ENCODE peak calls at places on chromosomes 1 and 21, in seven cellular contexts. I is prostate gland, T is T-helper 9 cell, W is cardiac muscle cell, J is mesothelial cell of epicardium, L is choroid plexus epithelial cell, G is hepatocyte. O is an unnamed sample.

GRCh38 chr21:44455524-44456206 is 355 bp downstream of the LRRC3 start:
- DNase-seq in I (peak; percentile 25), T (peak; percentile 8), W (peak; percentile 55), J (no peak), L (peak; percentile 11), G (peak; percentile 69), O (peak; percentile 92)

GRCh38 chr1:230243583-230244377 is 176.7 kb downstream of the GALNT2 start:
- DNase-seq in I (no peak), T (no peak), W (no peak), J (no peak), L (peak; percentile 80), G (no peak), O (no peak)

GRCh38 chr1:109910123-109910962 is at the start of gene CSF1:
- DNase-seq in I (peak; percentile 69), T (peak; percentile 44), W (peak; percentile 72), J (peak; percentile 76), L (peak; percentile 95), G (peak; percentile 84), O (peak; percentile 77)

GRCh38 chr1:199851453-199851852 is 176.1 kb upstream of the NR5A2 start:
- DNase-seq in I (no peak), T (no peak), W (no peak), J (no peak), L (no peak), G (peak; percentile 34), O (no peak)

GRCh38 chr1:158087320-158087927 is 93.3 kb upstream of the CD1D start:
- DNase-seq in I (peak; percentile 37), T (no peak), W (peak; percentile 87), J (peak; percentile 74), L (peak; percentile 84), G (peak; percentile 82), O (peak; percentile 44)

GRCh38 chr1:934991-935750 is 11.4 kb downstream of the SAMD11 start:
- DNase-seq in I (no peak), T (no peak), W (no peak), J (no peak), L (no peak), G (no peak), O (peak; percentile 75)

GRCh38 chr1:10529772-10530171 is 55.0 kb downstream of the PEX14 start:
- DNase-seq in I (no peak), T (no peak), W (no peak), J (no peak), L (no peak), G (no peak), O (no peak)

GRCh38 chr1:184595609-184596008 is 159.0 kb downstream of the EDEM3 start:
- DNase-seq in I (no peak), T (no peak), W (no peak), J (no peak), L (peak; percentile 50), G (peak; percentile 13), O (no peak)

GRCh38 chr1:214215583-214215982 is 65.4 kb upstream of the SMYD2 start:
- DNase-seq in I (no peak), T (no peak), W (no peak), J (no peak), L (no peak), G (no peak), O (no peak)

GRCh38 chr1:200751717-200752116 is 13.0 kb downstream of the CAMSAP2 start:
- DNase-seq in I (no peak), T (no peak), W (no peak), J (no peak), L (no peak), G (no peak), O (no peak)

GRCh38 chr1:2221271-2221670 is 6.8 kb upstream of the SKI start:
- DNase-seq in I (no peak), T (no peak), W (no peak), J (no peak), L (no peak), G (no peak), O (no peak)

GRCh38 chr1:116666747-116667576 is 571 bp downstream of the IGSF3 start:
- DNase-seq in I (peak; percentile 22), T (no peak), W (no peak), J (no peak), L (no peak), G (peak; percentile 30), O (peak; percentile 28)

GRCh38 chr1:181583598-181583997 is 100.3 kb downstream of the CACNA1E start:
- DNase-seq in I (no peak), T (no peak), W (peak; percentile 22), J (no peak), L (no peak), G (peak; percentile 64), O (no peak)

GRCh38 chr1:36400825-36401601 is 3.3 kb upstream of the LSM10 start:
- DNase-seq in I (no peak), T (no peak), W (peak; percentile 92), J (peak; percentile 78), L (peak; percentile 80), G (peak; percentile 97), O (peak; percentile 92)

GRCh38 chr1:13589403-13589802 is 5.8 kb downstream of the PDPN start:
- DNase-seq in I (no peak), T (no peak), W (no peak), J (no peak), L (no peak), G (no peak), O (no peak)

GRCh38 chr1:37989381-37989930 is 366 bp downstream of the SF3A3 start:
- DNase-seq in I (no peak), T (peak; percentile 23), W (peak; percentile 46), J (no peak), L (peak; percentile 53), G (peak; percentile 33), O (no peak)

GRCh38 chr1:156912861-156913808 is 7.3 kb upstream of the LRRC71 start:
- DNase-seq in I (no peak), T (no peak), W (no peak), J (no peak), L (no peak), G (peak; percentile 50), O (peak; percentile 66)

GRCh38 chr1:192610114-192610958 is 25.6 kb upstream of the RGS13 start:
- DNase-seq in I (no peak), T (no peak), W (no peak), J (no peak), L (peak; percentile 63), G (peak; percentile 24), O (no peak)

GRCh38 chr21:46146856-46147255 is 8.5 kb downstream of the FTCD start:
- DNase-seq in I (no peak), T (no peak), W (no peak), J (no peak), L (no peak), G (no peak), O (no peak)

GRCh38 chr1:7084232-7084894 is 299.1 kb downstream of the CAMTA1 start:
- DNase-seq in I (no peak), T (no peak), W (no peak), J (no peak), L (no peak), G (no peak), O (no peak)

GRCh38 chr1:30083800-30084464 is 639.5 kb downstream of the MATN1 start:
- DNase-seq in I (no peak), T (no peak), W (no peak), J (no peak), L (peak; percentile 82), G (peak; percentile 58), O (no peak)

GRCh38 chr1:72938408-72938807 is 656.1 kb upstream of the NEGR1 start:
- DNase-seq in I (no peak), T (no peak), W (no peak), J (no peak), L (no peak), G (no peak), O (no peak)

GRCh38 chr1:10101929-10102328 is 69.2 kb downstream of the UBE4B start:
- DNase-seq in I (no peak), T (no peak), W (no peak), J (no peak), L (no peak), G (no peak), O (no peak)

GRCh38 chr1:52179073-52179472 is 37.2 kb downstream of the ZFYVE9 start:
- DNase-seq in I (no peak), T (no peak), W (no peak), J (no peak), L (no peak), G (no peak), O (no peak)

GRCh38 chr1:204462229-204462561 is 32.4 kb downstream of the PIK3C2B start:
- DNase-seq in I (no peak), T (no peak), W (no peak), J (no peak), L (no peak), G (no peak), O (no peak)